ENCODE peak calls at places on chromosomes 5 and 9, in seven cellular contexts. Y, P, G, M, I, H and U are unnamed samples.

GRCh38 chr5:66647146-66647856 is 51.1 kb downstream of the MAST4 start:
- DNase-seq in I (no peak), Y (no peak), G (no peak), P (no peak), M (peak), H (no peak), U (no peak)

GRCh38 chr9:2017459-2018161 is 2.5 kb downstream of the SMARCA2 start:
- DNase-seq in Y (peak), P (peak), I (peak), H (peak), M (peak), G (peak), U (peak)

GRCh38 chr5:73321757-73322452 is 126.7 kb downstream of the FOXD1 start:
- DNase-seq in Y (no peak), P (peak), M (peak), I (peak), G (peak), H (no peak), U (no peak)

GRCh38 chr5:154761062-154761740 is 6.0 kb downstream of the LARP1 start:
- DNase-seq in H (no peak), P (no peak), I (no peak), Y (no peak), G (no peak), M (no peak), U (no peak)

GRCh38 chr9:87898151-87898550 is 15.5 kb downstream of the SPATA31E1 start:
- DNase-seq in G (no peak), H (no peak), Y (no peak), M (peak), I (peak), P (no peak), U (no peak)

GRCh38 chr5:129018836-129019235 is 53.5 kb downstream of the SLC27A6 start:
- DNase-seq in P (no peak), M (no peak), G (no peak), Y (no peak), I (no peak), H (no peak), U (no peak)

GRCh38 chr9:126722922-126723806 is 81.7 kb upstream of the ZBTB43 start:
- DNase-seq in M (no peak), Y (peak), P (no peak), I (no peak), G (no peak), H (peak), U (peak)

GRCh38 chr5:112024769-112025168 is 267.8 kb upstream of the NREP start:
- DNase-seq in P (no peak), I (peak), M (no peak), G (no peak), H (no peak), Y (no peak), U (no peak)

GRCh38 chr5:133242221-133242835 is 190.5 kb downstream of the HSPA4 start:
- DNase-seq in P (no peak), Y (no peak), M (no peak), H (no peak), I (no peak), G (no peak), U (no peak)

GRCh38 chr9:82127993-82128710 is 139.6 kb downstream of the SPATA31D1 start:
- DNase-seq in H (no peak), I (no peak), M (no peak), P (no peak), G (no peak), Y (no peak), U (no peak)

GRCh38 chr9:82363236-82363635 is 374.7 kb downstream of the SPATA31D1 start:
- DNase-seq in P (no peak), I (no peak), Y (no peak), M (no peak), H (no peak), G (no peak), U (no peak)

GRCh38 chr9:5041390-5042115 is 56.5 kb downstream of the JAK2 start:
- DNase-seq in M (no peak), G (no peak), Y (no peak), P (no peak), H (no peak), I (no peak), U (no peak)

GRCh38 chr5:1367149-1367548 is 22.2 kb upstream of the CLPTM1L start:
- DNase-seq in M (no peak), Y (no peak), H (no peak), G (no peak), I (no peak), P (no peak), U (no peak)

DNA sequence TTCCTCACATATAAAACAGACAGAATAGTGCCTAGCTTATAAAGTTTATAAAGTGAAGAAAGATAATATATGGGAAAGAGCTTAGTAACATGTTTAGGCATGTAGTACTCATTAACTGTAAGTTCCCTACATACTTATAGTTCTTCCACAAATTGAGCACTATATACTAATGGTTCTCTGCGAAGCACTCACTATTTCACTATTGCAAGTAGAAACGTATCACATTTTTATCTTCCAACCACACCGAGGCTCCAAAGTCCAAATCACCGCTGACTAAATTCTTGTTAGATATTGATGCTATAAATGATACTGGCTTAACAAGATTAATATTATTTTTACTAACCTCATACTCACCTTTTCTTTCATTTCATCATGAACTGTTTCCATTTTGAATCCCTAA is 61.0 kb downstream of the FBXW11 start:
- DNase-seq in P (no peak), G (no peak), M (no peak), H (no peak), I (no peak), Y (no peak), U (no peak)
- TF ChIP-seq CTCF in P (no peak), G (no peak), M (no peak), H (no peak), I (no peak), Y (no peak), U (no peak)

GRCh38 chr9:131719262-131719908 is 20.5 kb downstream of the RAPGEF1 start:
- DNase-seq in M (no peak), H (no peak), P (no peak), G (no peak), I (no peak), Y (no peak), U (no peak)
- H3K27ac ChIP-seq in M (no peak), H (no peak), P (no peak), G (no peak), I (no peak), Y (no peak), U (peak)

DNA sequence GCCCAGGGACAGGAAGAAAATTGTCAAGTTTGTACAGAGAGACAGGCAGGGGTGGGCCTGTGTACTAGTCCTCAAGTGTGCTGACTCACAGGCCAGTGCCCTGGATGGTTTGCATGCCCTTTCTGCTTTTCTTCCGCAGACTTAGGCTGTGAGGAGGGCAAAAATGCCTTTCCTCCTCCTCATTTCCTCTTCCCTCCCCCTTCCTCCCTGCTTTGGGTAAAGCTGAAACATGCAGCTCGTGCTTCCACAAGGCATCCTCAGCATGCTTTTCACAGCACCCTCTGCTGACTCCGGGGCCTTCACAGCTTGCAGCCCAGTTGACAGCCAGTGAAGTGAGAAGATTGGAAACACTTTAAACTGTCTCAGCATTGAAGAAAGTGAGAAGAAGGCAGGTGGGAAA is 138.6 kb downstream of the GRIA1 start:
- DNase-seq in M (peak), G (no peak), Y (no peak), I (peak), P (peak), H (no peak), U (peak)
- TF ChIP-seq CTCF in M (peak), G (no peak), Y (no peak), I (peak), P (peak), H (no peak), U (peak)

GRCh38 chr9:105416840-105417239 is 31.0 kb upstream of the FSD1L start:
- DNase-seq in H (no peak), I (no peak), M (no peak), G (no peak), P (no peak), Y (no peak), U (no peak)
- H3K27ac ChIP-seq in H (no peak), I (no peak), M (no peak), G (no peak), P (no peak), Y (no peak), U (no peak)

GRCh38 chr9:6829027-6829426 is 71.3 kb downstream of the KDM4C start:
- DNase-seq in H (no peak), M (no peak), P (no peak), I (peak), Y (no peak), G (peak), U (no peak)

GRCh38 chr9:6822696-6823095 is 64.9 kb downstream of the KDM4C start:
- DNase-seq in Y (no peak), P (no peak), M (no peak), I (no peak), H (no peak), G (no peak), U (no peak)

DNA sequence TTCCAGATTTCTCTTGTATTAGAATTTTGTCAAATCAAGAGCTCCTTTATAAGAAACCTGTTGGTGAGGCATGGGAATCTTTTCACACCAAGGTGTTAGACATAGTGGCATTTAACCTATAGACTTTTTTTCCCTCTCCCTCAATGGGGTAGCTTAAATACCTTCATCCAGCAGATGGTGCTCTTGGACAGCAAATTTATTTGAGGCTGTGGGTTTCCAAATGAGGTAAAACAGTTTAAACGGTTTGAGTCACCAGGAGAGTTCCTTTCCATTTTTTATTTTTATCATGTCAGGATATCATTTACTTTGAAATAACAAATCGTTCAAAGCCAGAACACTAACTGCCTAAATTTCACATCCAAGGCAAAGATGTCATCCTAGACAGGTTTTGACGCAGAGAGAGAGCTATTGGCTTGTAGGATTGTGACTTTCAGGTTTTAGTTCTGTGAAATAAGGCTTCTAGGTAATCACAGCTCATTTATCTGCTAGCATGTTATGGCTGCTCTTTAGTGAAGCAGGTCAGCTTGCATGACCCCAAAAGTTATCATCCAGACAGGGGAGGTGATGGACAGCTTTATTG is 69.7 kb downstream of the KDM4C start:
- DNase-seq in M (peak), G (peak), H (no peak), I (peak), Y (no peak), P (peak), U (no peak)
- TF ChIP-seq CTCF in M (peak), G (peak), H (peak), I (peak), Y (peak), P (peak), U (peak)

GRCh38 chr9:97980479-97980803 is 2.7 kb upstream of the ANP32B start:
- DNase-seq in H (peak), M (no peak), P (no peak), Y (peak), G (no peak), I (no peak), U (peak)
- H3K27ac ChIP-seq in H (peak), M (no peak), P (no peak), Y (peak), G (no peak), I (no peak), U (peak)

DNA sequence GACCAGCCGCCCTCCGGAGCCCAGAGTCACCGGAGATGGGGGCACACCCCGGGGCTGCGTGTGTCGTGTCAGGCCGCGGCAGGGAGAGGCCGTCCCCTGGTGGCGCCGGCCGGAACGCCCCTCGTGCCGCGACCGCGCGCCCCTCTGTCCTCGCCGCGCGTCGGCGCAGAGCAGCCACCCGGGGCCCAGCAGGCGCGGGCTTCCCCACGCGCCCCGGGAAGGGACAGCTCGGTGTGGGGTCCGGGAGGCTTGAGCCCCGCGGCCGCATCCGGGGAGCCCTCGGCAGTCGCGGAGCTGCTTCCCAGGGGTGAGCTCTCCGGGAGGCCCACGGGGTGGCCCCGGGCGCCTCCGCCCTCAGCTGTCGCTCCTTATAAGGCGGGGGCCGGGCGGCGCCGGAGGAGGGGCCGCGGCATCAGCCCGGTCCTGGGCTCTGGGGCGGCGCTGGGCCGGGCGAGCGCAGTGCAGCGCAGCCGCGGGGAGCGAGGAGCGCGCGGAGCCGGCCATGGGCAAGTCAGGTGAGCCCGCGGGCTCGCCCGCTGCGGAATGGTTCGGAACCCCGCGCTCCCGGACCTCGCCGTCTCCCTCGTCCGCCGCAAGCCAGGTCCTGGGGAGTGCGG is at the start of gene GLIPR2:
- DNase-seq in H (peak), G (peak), I (peak), P (peak), Y (peak), M (no peak), U (peak)
- TF ChIP-seq CTCF in H (peak), G (no peak), I (peak), P (peak), Y (no peak), M (no peak), U (peak)

GRCh38 chr9:127974769-127975261 is 6.0 kb downstream of the EEIG1 start:
- DNase-seq in P (no peak), M (no peak), I (no peak), G (no peak), H (no peak), Y (peak), U (no peak)

GRCh38 chr9:127972316-127972871 is 8.4 kb downstream of the EEIG1 start:
- DNase-seq in I (no peak), M (no peak), Y (no peak), G (no peak), P (no peak), H (peak), U (peak)

GRCh38 chr9:127974002-127974768 is 6.6 kb downstream of the EEIG1 start:
- DNase-seq in I (no peak), G (no peak), M (no peak), H (no peak), Y (no peak), P (no peak), U (no peak)

GRCh38 chr9:127971357-127972315 is 9.2 kb downstream of the EEIG1 start:
- DNase-seq in Y (no peak), P (no peak), I (no peak), M (no peak), H (no peak), G (no peak), U (no peak)

GRCh38 chr9:127973169-127974001 is 7.4 kb downstream of the EEIG1 start:
- DNase-seq in H (peak), I (no peak), Y (peak), P (no peak), M (no peak), G (no peak), U (peak)
- H3K27ac ChIP-seq in H (peak), I (no peak), Y (peak), P (no peak), M (no peak), G (peak), U (peak)

GRCh38 chr5:30325795-30326194 is 867.7 kb upstream of the CDH6 start:
- DNase-seq in P (no peak), G (no peak), Y (no peak), H (no peak), I (no peak), M (no peak), U (no peak)

DNA sequence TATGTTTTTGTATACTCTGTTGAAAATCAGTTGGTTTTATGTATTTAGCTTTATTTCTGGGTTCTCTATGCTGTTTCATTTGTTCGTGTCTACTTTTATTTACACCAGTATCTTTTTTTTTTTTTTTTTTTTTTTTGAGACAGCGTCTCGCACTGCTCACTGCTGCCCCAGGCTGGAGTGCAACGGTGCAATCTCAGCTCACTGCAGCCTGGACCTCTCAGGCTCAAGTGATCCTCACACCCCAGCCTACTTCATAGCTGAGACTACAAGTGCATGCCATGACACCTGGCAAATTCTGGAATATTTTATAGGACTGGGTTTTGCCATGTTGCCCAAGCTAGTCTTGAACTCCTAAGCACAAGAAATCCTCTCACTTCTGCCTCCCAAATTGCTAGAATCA is 869.4 kb upstream of the CDH6 start:
- DNase-seq in Y (no peak), M (no peak), I (no peak), P (no peak), H (no peak), G (no peak), U (no peak)
- TF ChIP-seq CTCF in Y (no peak), M (no peak), I (no peak), P (no peak), H (no peak), G (no peak), U (no peak)